ENCODE peak calls at places on chromosomes 16 and 17, in eight cellular contexts. One of them, this sample, is unnamed.
A peak's percentile ranks its signal among the peaks of the same experiment; 100 is the strongest.

GRCh38 chr17:49393491-49394255 is 21.0 kb downstream of the PHB1 start:
- DNase-seq in activated CD8-positive, alpha-beta T cell treated with anti-CD3 and anti-CD28 coated beads, Interleukin-2, amount 10 ng/mL, durations not matched to agents 7 days and 5 days: no peak
- DNase-seq in HT-29: no peak
- DNase-seq in substantia nigra: no peak
- DNase-seq in T-helper 1 cell: no peak
- DNase-seq in NCI-H1930: no peak
- DNase-seq in stimulated activated CD4-positive, alpha-beta T cell treated with anti-CD3 and anti-CD28 coated beads, Interleukin-1b, Interleukin-23, amount 100 ng/mL, for 1 hour: no peak
- DNase-seq in ELR: no peak
- DNase-seq in this sample: peak; percentile 74

GRCh38 chr17:78572277-78573205 is 4.7 kb downstream of the DNAH17 start:
- DNase-seq in activated CD8-positive, alpha-beta T cell treated with anti-CD3 and anti-CD28 coated beads, Interleukin-2, amount 10 ng/mL, durations not matched to agents 7 days and 5 days: no peak
- DNase-seq in HT-29: no peak
- DNase-seq in substantia nigra: no peak
- DNase-seq in T-helper 1 cell: no peak
- DNase-seq in NCI-H1930: no peak
- DNase-seq in stimulated activated CD4-positive, alpha-beta T cell treated with anti-CD3 and anti-CD28 coated beads, Interleukin-1b, Interleukin-23, amount 100 ng/mL, for 1 hour: no peak
- DNase-seq in ELR: no peak
- DNase-seq in this sample: no peak

GRCh38 chr16:23587726-23588125 is 8.4 kb downstream of the NDUFAB1 start:
- DNase-seq in activated CD8-positive, alpha-beta T cell treated with anti-CD3 and anti-CD28 coated beads, Interleukin-2, amount 10 ng/mL, durations not matched to agents 7 days and 5 days: no peak
- DNase-seq in HT-29: no peak
- DNase-seq in substantia nigra: no peak
- DNase-seq in T-helper 1 cell: no peak
- DNase-seq in NCI-H1930: no peak
- DNase-seq in stimulated activated CD4-positive, alpha-beta T cell treated with anti-CD3 and anti-CD28 coated beads, Interleukin-1b, Interleukin-23, amount 100 ng/mL, for 1 hour: no peak
- DNase-seq in ELR: peak; percentile 96
- DNase-seq in this sample: no peak

GRCh38 chr17:56602292-56603130 is 9.0 kb downstream of the NOG start:
- DNase-seq in activated CD8-positive, alpha-beta T cell treated with anti-CD3 and anti-CD28 coated beads, Interleukin-2, amount 10 ng/mL, durations not matched to agents 7 days and 5 days: no peak
- DNase-seq in HT-29: no peak
- DNase-seq in substantia nigra: no peak
- DNase-seq in T-helper 1 cell: no peak
- DNase-seq in NCI-H1930: no peak
- DNase-seq in stimulated activated CD4-positive, alpha-beta T cell treated with anti-CD3 and anti-CD28 coated beads, Interleukin-1b, Interleukin-23, amount 100 ng/mL, for 1 hour: no peak
- DNase-seq in ELR: no peak
- DNase-seq in this sample: peak; percentile 70

GRCh38 chr16:23803591-23804123 is 32.1 kb upstream of the PRKCB start:
- DNase-seq in activated CD8-positive, alpha-beta T cell treated with anti-CD3 and anti-CD28 coated beads, Interleukin-2, amount 10 ng/mL, durations not matched to agents 7 days and 5 days: peak; percentile 85
- DNase-seq in HT-29: peak; percentile 54
- DNase-seq in substantia nigra: peak; percentile 48
- DNase-seq in T-helper 1 cell: peak; percentile 52
- DNase-seq in NCI-H1930: peak; percentile 46
- DNase-seq in stimulated activated CD4-positive, alpha-beta T cell treated with anti-CD3 and anti-CD28 coated beads, Interleukin-1b, Interleukin-23, amount 100 ng/mL, for 1 hour: peak; percentile 49
- DNase-seq in ELR: peak; percentile 52
- DNase-seq in this sample: peak; percentile 36

GRCh38 chr17:66787914-66788313 is 47.0 kb upstream of the CACNG5 start:
- DNase-seq in activated CD8-positive, alpha-beta T cell treated with anti-CD3 and anti-CD28 coated beads, Interleukin-2, amount 10 ng/mL, durations not matched to agents 7 days and 5 days: no peak
- DNase-seq in HT-29: no peak
- DNase-seq in substantia nigra: no peak
- DNase-seq in T-helper 1 cell: no peak
- DNase-seq in NCI-H1930: no peak
- DNase-seq in stimulated activated CD4-positive, alpha-beta T cell treated with anti-CD3 and anti-CD28 coated beads, Interleukin-1b, Interleukin-23, amount 100 ng/mL, for 1 hour: no peak
- DNase-seq in ELR: no peak
- DNase-seq in this sample: no peak

GRCh38 chr16:30535106-30535776 is 583 bp upstream of the ZNF747 start:
- DNase-seq in activated CD8-positive, alpha-beta T cell treated with anti-CD3 and anti-CD28 coated beads, Interleukin-2, amount 10 ng/mL, durations not matched to agents 7 days and 5 days: no peak
- DNase-seq in HT-29: no peak
- DNase-seq in substantia nigra: no peak
- DNase-seq in T-helper 1 cell: no peak
- DNase-seq in NCI-H1930: no peak
- DNase-seq in stimulated activated CD4-positive, alpha-beta T cell treated with anti-CD3 and anti-CD28 coated beads, Interleukin-1b, Interleukin-23, amount 100 ng/mL, for 1 hour: no peak
- DNase-seq in ELR: peak; percentile 45
- DNase-seq in this sample: peak; percentile 37

GRCh38 chr17:38761612-38762011 is 9.1 kb downstream of the PSMB3 start:
- DNase-seq in activated CD8-positive, alpha-beta T cell treated with anti-CD3 and anti-CD28 coated beads, Interleukin-2, amount 10 ng/mL, durations not matched to agents 7 days and 5 days: peak; percentile 67
- DNase-seq in HT-29: peak; percentile 69
- DNase-seq in substantia nigra: no peak
- DNase-seq in T-helper 1 cell: no peak
- DNase-seq in NCI-H1930: no peak
- DNase-seq in stimulated activated CD4-positive, alpha-beta T cell treated with anti-CD3 and anti-CD28 coated beads, Interleukin-1b, Interleukin-23, amount 100 ng/mL, for 1 hour: no peak
- DNase-seq in ELR: peak; percentile 65
- DNase-seq in this sample: peak; percentile 26

GRCh38 chr16:49586466-49586865 is 212.9 kb downstream of the C16orf78 start:
- DNase-seq in activated CD8-positive, alpha-beta T cell treated with anti-CD3 and anti-CD28 coated beads, Interleukin-2, amount 10 ng/mL, durations not matched to agents 7 days and 5 days: no peak
- DNase-seq in HT-29: no peak
- DNase-seq in substantia nigra: no peak
- DNase-seq in T-helper 1 cell: no peak
- DNase-seq in NCI-H1930: no peak
- DNase-seq in stimulated activated CD4-positive, alpha-beta T cell treated with anti-CD3 and anti-CD28 coated beads, Interleukin-1b, Interleukin-23, amount 100 ng/mL, for 1 hour: no peak
- DNase-seq in ELR: no peak
- DNase-seq in this sample: no peak

GRCh38 chr17:77184474-77184873 is 43.7 kb downstream of the SEC14L1 start:
- DNase-seq in activated CD8-positive, alpha-beta T cell treated with anti-CD3 and anti-CD28 coated beads, Interleukin-2, amount 10 ng/mL, durations not matched to agents 7 days and 5 days: no peak
- DNase-seq in HT-29: no peak
- DNase-seq in substantia nigra: no peak
- DNase-seq in T-helper 1 cell: no peak
- DNase-seq in NCI-H1930: no peak
- DNase-seq in stimulated activated CD4-positive, alpha-beta T cell treated with anti-CD3 and anti-CD28 coated beads, Interleukin-1b, Interleukin-23, amount 100 ng/mL, for 1 hour: no peak
- DNase-seq in ELR: no peak
- DNase-seq in this sample: no peak

GRCh38 chr17:49210158-49211029 is at the start of the genes ABI3 and GNGT2:
- DNase-seq in activated CD8-positive, alpha-beta T cell treated with anti-CD3 and anti-CD28 coated beads, Interleukin-2, amount 10 ng/mL, durations not matched to agents 7 days and 5 days: peak; percentile 84
- DNase-seq in HT-29: no peak
- DNase-seq in substantia nigra: peak; percentile 62
- DNase-seq in T-helper 1 cell: peak; percentile 28
- DNase-seq in NCI-H1930: no peak
- DNase-seq in stimulated activated CD4-positive, alpha-beta T cell treated with anti-CD3 and anti-CD28 coated beads, Interleukin-1b, Interleukin-23, amount 100 ng/mL, for 1 hour: no peak
- DNase-seq in ELR: peak; percentile 94
- DNase-seq in this sample: peak; percentile 51

GRCh38 chr17:80292557-80292956 is 31.9 kb downstream of the RNF213 start:
- DNase-seq in activated CD8-positive, alpha-beta T cell treated with anti-CD3 and anti-CD28 coated beads, Interleukin-2, amount 10 ng/mL, durations not matched to agents 7 days and 5 days: no peak
- DNase-seq in HT-29: peak; percentile 12
- DNase-seq in substantia nigra: no peak
- DNase-seq in T-helper 1 cell: no peak
- DNase-seq in NCI-H1930: no peak
- DNase-seq in stimulated activated CD4-positive, alpha-beta T cell treated with anti-CD3 and anti-CD28 coated beads, Interleukin-1b, Interleukin-23, amount 100 ng/mL, for 1 hour: no peak
- DNase-seq in ELR: peak; percentile 23
- DNase-seq in this sample: no peak

GRCh38 chr17:77706938-77707337 is 251.6 kb upstream of the TNRC6C start:
- DNase-seq in activated CD8-positive, alpha-beta T cell treated with anti-CD3 and anti-CD28 coated beads, Interleukin-2, amount 10 ng/mL, durations not matched to agents 7 days and 5 days: no peak
- DNase-seq in HT-29: no peak
- DNase-seq in substantia nigra: no peak
- DNase-seq in T-helper 1 cell: no peak
- DNase-seq in NCI-H1930: no peak
- DNase-seq in stimulated activated CD4-positive, alpha-beta T cell treated with anti-CD3 and anti-CD28 coated beads, Interleukin-1b, Interleukin-23, amount 100 ng/mL, for 1 hour: no peak
- DNase-seq in ELR: no peak
- DNase-seq in this sample: no peak

GRCh38 chr17:60680754-60681153 is 3.1 kb downstream of the BCAS3 start:
- DNase-seq in activated CD8-positive, alpha-beta T cell treated with anti-CD3 and anti-CD28 coated beads, Interleukin-2, amount 10 ng/mL, durations not matched to agents 7 days and 5 days: no peak
- DNase-seq in HT-29: no peak
- DNase-seq in substantia nigra: no peak
- DNase-seq in T-helper 1 cell: no peak
- DNase-seq in NCI-H1930: no peak
- DNase-seq in stimulated activated CD4-positive, alpha-beta T cell treated with anti-CD3 and anti-CD28 coated beads, Interleukin-1b, Interleukin-23, amount 100 ng/mL, for 1 hour: no peak
- DNase-seq in ELR: no peak
- DNase-seq in this sample: no peak

GRCh38 chr17:68290268-68290954 is 516 bp downstream of the SLC16A6 start:
- DNase-seq in activated CD8-positive, alpha-beta T cell treated with anti-CD3 and anti-CD28 coated beads, Interleukin-2, amount 10 ng/mL, durations not matched to agents 7 days and 5 days: peak; percentile 67
- DNase-seq in HT-29: peak; percentile 31
- DNase-seq in substantia nigra: no peak
- DNase-seq in T-helper 1 cell: peak; percentile 55
- DNase-seq in NCI-H1930: no peak
- DNase-seq in stimulated activated CD4-positive, alpha-beta T cell treated with anti-CD3 and anti-CD28 coated beads, Interleukin-1b, Interleukin-23, amount 100 ng/mL, for 1 hour: no peak
- DNase-seq in ELR: peak; percentile 37
- DNase-seq in this sample: peak; percentile 37

GRCh38 chr16:53055603-53056527 is 1.1 kb downstream of the CHD9 start:
- DNase-seq in activated CD8-positive, alpha-beta T cell treated with anti-CD3 and anti-CD28 coated beads, Interleukin-2, amount 10 ng/mL, durations not matched to agents 7 days and 5 days: peak; percentile 26
- DNase-seq in HT-29: peak; percentile 68
- DNase-seq in substantia nigra: no peak
- DNase-seq in T-helper 1 cell: no peak
- DNase-seq in NCI-H1930: no peak
- DNase-seq in stimulated activated CD4-positive, alpha-beta T cell treated with anti-CD3 and anti-CD28 coated beads, Interleukin-1b, Interleukin-23, amount 100 ng/mL, for 1 hour: no peak
- DNase-seq in ELR: peak; percentile 67
- DNase-seq in this sample: peak; percentile 74

GRCh38 chr16:28202147-28202746 is 9.5 kb downstream of the XPO6 start:
- DNase-seq in activated CD8-positive, alpha-beta T cell treated with anti-CD3 and anti-CD28 coated beads, Interleukin-2, amount 10 ng/mL, durations not matched to agents 7 days and 5 days: peak; percentile 42
- DNase-seq in HT-29: no peak
- DNase-seq in substantia nigra: no peak
- DNase-seq in T-helper 1 cell: no peak
- DNase-seq in NCI-H1930: no peak
- DNase-seq in stimulated activated CD4-positive, alpha-beta T cell treated with anti-CD3 and anti-CD28 coated beads, Interleukin-1b, Interleukin-23, amount 100 ng/mL, for 1 hour: no peak
- DNase-seq in ELR: peak; percentile 62
- DNase-seq in this sample: no peak

GRCh38 chr16:19522369-19523159 is 666 bp upstream of the GDE1 start:
- DNase-seq in activated CD8-positive, alpha-beta T cell treated with anti-CD3 and anti-CD28 coated beads, Interleukin-2, amount 10 ng/mL, durations not matched to agents 7 days and 5 days: no peak
- DNase-seq in HT-29: no peak
- DNase-seq in substantia nigra: no peak
- DNase-seq in T-helper 1 cell: no peak
- DNase-seq in NCI-H1930: no peak
- DNase-seq in stimulated activated CD4-positive, alpha-beta T cell treated with anti-CD3 and anti-CD28 coated beads, Interleukin-1b, Interleukin-23, amount 100 ng/mL, for 1 hour: no peak
- DNase-seq in ELR: no peak
- DNase-seq in this sample: no peak

GRCh38 chr16:55495616-55496289 is 13.1 kb upstream of the LPCAT2 start:
- DNase-seq in activated CD8-positive, alpha-beta T cell treated with anti-CD3 and anti-CD28 coated beads, Interleukin-2, amount 10 ng/mL, durations not matched to agents 7 days and 5 days: no peak
- DNase-seq in HT-29: no peak
- DNase-seq in substantia nigra: no peak
- DNase-seq in T-helper 1 cell: no peak
- DNase-seq in NCI-H1930: no peak
- DNase-seq in stimulated activated CD4-positive, alpha-beta T cell treated with anti-CD3 and anti-CD28 coated beads, Interleukin-1b, Interleukin-23, amount 100 ng/mL, for 1 hour: no peak
- DNase-seq in ELR: peak; percentile 46
- DNase-seq in this sample: no peak

GRCh38 chr16:5008311-5008731 is 25.4 kb downstream of the NAGPA start:
- DNase-seq in activated CD8-positive, alpha-beta T cell treated with anti-CD3 and anti-CD28 coated beads, Interleukin-2, amount 10 ng/mL, durations not matched to agents 7 days and 5 days: no peak
- DNase-seq in HT-29: no peak
- DNase-seq in substantia nigra: no peak
- DNase-seq in T-helper 1 cell: no peak
- DNase-seq in NCI-H1930: no peak
- DNase-seq in stimulated activated CD4-positive, alpha-beta T cell treated with anti-CD3 and anti-CD28 coated beads, Interleukin-1b, Interleukin-23, amount 100 ng/mL, for 1 hour: no peak
- DNase-seq in ELR: no peak
- DNase-seq in this sample: no peak

GRCh38 chr16:11303405-11304138 is 22.4 kb upstream of the PRM1 start:
- DNase-seq in activated CD8-positive, alpha-beta T cell treated with anti-CD3 and anti-CD28 coated beads, Interleukin-2, amount 10 ng/mL, durations not matched to agents 7 days and 5 days: no peak
- DNase-seq in HT-29: peak; percentile 46
- DNase-seq in substantia nigra: no peak
- DNase-seq in T-helper 1 cell: no peak
- DNase-seq in NCI-H1930: no peak
- DNase-seq in stimulated activated CD4-positive, alpha-beta T cell treated with anti-CD3 and anti-CD28 coated beads, Interleukin-1b, Interleukin-23, amount 100 ng/mL, for 1 hour: no peak
- DNase-seq in ELR: no peak
- DNase-seq in this sample: no peak

This sample was measured in Kasumi-1.